ENCODE peak calls at places on chromosomes 13 and 19, in four cellular contexts. A is fibroblast of gingiva, L is H54, Q is myocyte. W is an unnamed sample.

GRCh38 chr13:77749481-77749880 is 52.0 kb downstream of the SLAIN1 start:
- DNase-seq in L (no peak), Q (no peak), A (no peak), W (no peak)

GRCh38 chr13:30341815-30342570 is 34.6 kb upstream of the KATNAL1 start:
- DNase-seq in L (peak), A (peak), Q (peak), W (peak)

GRCh38 chr13:97026759-97027555 is 32.7 kb upstream of the OXGR1 start:
- DNase-seq in Q (no peak), A (no peak), L (no peak), W (peak)

GRCh38 chr13:50226515-50227147 is 211.4 kb downstream of the KCNRG start:
- DNase-seq in L (no peak), Q (no peak), A (no peak), W (no peak)

GRCh38 chr13:102970542-102970941 is 95.7 kb downstream of the SLC10A2 start:
- DNase-seq in Q (no peak), A (no peak), L (no peak), W (no peak)

GRCh38 chr13:46831588-46832194 is 34.7 kb upstream of the ESD start:
- DNase-seq in L (no peak), Q (peak), A (peak), W (peak)

GRCh38 chr19:2982556-2982955 is 5.2 kb downstream of the TLE6 start:
- DNase-seq in Q (no peak), A (no peak), L (no peak), W (no peak)

GRCh38 chr19:55486971-55487883 is 1.0 kb upstream of the SSC5D start:
- DNase-seq in A (peak), Q (peak), L (peak), W (peak)

GRCh38 chr13:63901630-63902029 is 2486.0 kb upstream of the PCDH20 start:
- DNase-seq in L (no peak), Q (no peak), A (no peak), W (no peak)

GRCh38 chr13:91346062-91346461 is 1.4 kb upstream of the MIR17HG start:
- DNase-seq in Q (no peak), L (no peak), A (no peak), W (no peak)

GRCh38 chr19:9498183-9498902 is at the start of gene ZNF560:
- DNase-seq in A (peak), L (no peak), Q (no peak), W (peak)

GRCh38 chr19:49110567-49110966 is 3.6 kb upstream of the LIN7B start:
- DNase-seq in L (no peak), Q (peak), A (no peak), W (peak)

GRCh38 chr19:33521480-33522370 is at the start of gene PEPD:
- DNase-seq in A (peak), Q (peak), L (peak), W (peak)

GRCh38 chr13:45446181-45446580 is 18.6 kb upstream of the COG3 start:
- DNase-seq in A (peak), Q (no peak), L (no peak), W (peak)

GRCh38 chr13:41458939-41459753 is 1.8 kb downstream of the RGCC start:
- DNase-seq in L (no peak), Q (peak), A (peak), W (peak)

GRCh38 chr13:41561179-41561578 is 103.8 kb downstream of the RGCC start:
- DNase-seq in Q (no peak), A (peak), L (no peak), W (peak)

GRCh38 chr19:50708179-50708879 is 11.3 kb downstream of the SHANK1 start:
- DNase-seq in Q (no peak), A (no peak), L (no peak), W (no peak)

GRCh38 chr19:55654833-55655647 is at the start of gene U2AF2:
- DNase-seq in A (peak), Q (peak), L (peak), W (peak)

GRCh38 chr13:82749551-82749950 is 1132.7 kb downstream of the SLITRK1 start:
- DNase-seq in A (no peak), L (no peak), Q (no peak), W (peak)

GRCh38 chr19:2820112-2820702 is 539 bp downstream of the ZNF554 start:
- DNase-seq in Q (peak), A (no peak), L (peak), W (no peak)

GRCh38 chr19:15318241-15318691 is 14.1 kb downstream of the BRD4 start:
- DNase-seq in L (no peak), Q (no peak), A (peak), W (peak)

GRCh38 chr19:3389876-3390361 is 23.5 kb downstream of the NFIC start:
- DNase-seq in A (peak), Q (peak), L (no peak), W (no peak)

GRCh38 chr19:4713384-4713951 is 10.2 kb downstream of the DPP9 start:
- DNase-seq in Q (peak), A (peak), L (peak), W (peak)

GRCh38 chr13:49516467-49516866 is 20.7 kb downstream of the PHF11 start:
- DNase-seq in A (no peak), Q (no peak), L (no peak), W (no peak)

GRCh38 chr13:38661276-38661675 is 25.6 kb upstream of the FREM2 start:
- DNase-seq in Q (peak), A (no peak), L (no peak), W (no peak)

GRCh38 chr19:47436712-47437401 is 17.5 kb upstream of the MEIS3 start:
- DNase-seq in A (peak), L (peak), Q (peak), W (peak)

GRCh38 chr13:108087813-108088212 is 127.5 kb downstream of the LIG4 start:
- DNase-seq in Q (no peak), L (no peak), A (no peak), W (no peak)

GRCh38 chr19:42253245-42254082 is 1.5 kb downstream of the ERF start:
- DNase-seq in Q (peak), L (no peak), A (peak), W (peak)

GRCh38 chr19:47408156-47408938 is 11.0 kb downstream of the MEIS3 start:
- DNase-seq in L (no peak), Q (no peak), A (no peak), W (no peak)

GRCh38 chr13:91375119-91375729 is 23.2 kb upstream of the GPC5 start:
- DNase-seq in Q (peak), L (no peak), A (no peak), W (no peak)

GRCh38 chr19:19211499-19212432 is at the start of gene NCAN:
- DNase-seq in Q (no peak), L (no peak), A (no peak), W (no peak)

GRCh38 chr19:8215783-8216182 is 6.6 kb downstream of the CERS4 start:
- DNase-seq in Q (no peak), A (no peak), L (no peak), W (no peak)

GRCh38 chr13:97125051-97125809 is 96.9 kb upstream of the MBNL2 start:
- DNase-seq in L (no peak), A (peak), Q (peak), W (peak)

GRCh38 chr13:98509271-98510155 is 67.4 kb downstream of the STK24 start:
- DNase-seq in L (peak), A (peak), Q (peak), W (peak)

GRCh38 chr13:19782049-19782726 is 557 bp downstream of the PSPC1 start:
- DNase-seq in Q (peak), A (peak), L (peak), W (peak)

GRCh38 chr19:16070366-16070990 is 5.8 kb upstream of the TPM4 start:
- DNase-seq in L (peak), A (no peak), Q (no peak), W (no peak)

GRCh38 chr13:43377955-43378354 is 354.6 kb downstream of the DNAJC15 start:
- DNase-seq in L (no peak), Q (no peak), A (peak), W (peak)

GRCh38 chr13:56586966-56587365 is 553.8 kb upstream of the PRR20A start:
- DNase-seq in Q (no peak), A (no peak), L (no peak), W (no peak)

GRCh38 chr19:49042177-49042576 is 1.5 kb upstream of the CGB5 start:
- DNase-seq in Q (no peak), A (no peak), L (no peak), W (peak)